ENCODE peak calls at places on chromosomes 4 and X, in nine cellular contexts. One of them, this sample, is unnamed.

GRCh38 chrX:137565921-137566745 is at the start of gene ZIC3:
- DNase-seq in frontal cortex: peak; percentile 85
- DNase-seq in OCI-M1: no peak
- DNase-seq in activated CD4-positive, alpha-beta T cell treated with anti-CD3 and anti-CD28 coated beads for 4 hours: no peak
- DNase-seq in Kasumi-1: no peak
- DNase-seq in cardiac fibroblast: no peak
- DNase-seq in NCI-H69: peak; percentile 10
- DNase-seq in heart left ventricle: peak; percentile 50
- DNase-seq in islet precursor cell: peak; percentile 89
- DNase-seq in this sample: peak; percentile 93

GRCh38 chr4:56372774-56373173 is 14.5 kb downstream of the AASDH start:
- DNase-seq in heart left ventricle: no peak
- DNase-seq in frontal cortex: no peak
- DNase-seq in cardiac fibroblast: peak; percentile 57
- DNase-seq in OCI-M1: no peak
- DNase-seq in NCI-H69: no peak
- DNase-seq in islet precursor cell: no peak
- DNase-seq in Kasumi-1: no peak
- DNase-seq in activated CD4-positive, alpha-beta T cell treated with anti-CD3 and anti-CD28 coated beads for 4 hours: no peak
- DNase-seq in this sample: no peak

GRCh38 chrX:45756562-45756961 is 555.9 kb upstream of the DIPK2B start:
- DNase-seq in cardiac fibroblast: peak; percentile 32
- DNase-seq in islet precursor cell: no peak
- DNase-seq in OCI-M1: no peak
- DNase-seq in Kasumi-1: no peak
- DNase-seq in NCI-H69: peak; percentile 79
- DNase-seq in heart left ventricle: no peak
- DNase-seq in activated CD4-positive, alpha-beta T cell treated with anti-CD3 and anti-CD28 coated beads for 4 hours: no peak
- DNase-seq in frontal cortex: no peak
- DNase-seq in this sample: peak; percentile 73

GRCh38 chrX:18677140-18677834 is 5.4 kb upstream of the RS1 start:
- DNase-seq in cardiac fibroblast: no peak
- DNase-seq in heart left ventricle: no peak
- DNase-seq in NCI-H69: no peak
- DNase-seq in OCI-M1: peak; percentile 92
- DNase-seq in islet precursor cell: no peak
- DNase-seq in Kasumi-1: no peak
- DNase-seq in frontal cortex: no peak
- DNase-seq in activated CD4-positive, alpha-beta T cell treated with anti-CD3 and anti-CD28 coated beads for 4 hours: no peak
- DNase-seq in this sample: no peak

GRCh38 chr4:38082424-38083374 is 122.5 kb downstream of the PTTG2 start:
- DNase-seq in cardiac fibroblast: peak; percentile 85
- DNase-seq in Kasumi-1: peak; percentile 6
- DNase-seq in NCI-H69: no peak
- DNase-seq in OCI-M1: no peak
- DNase-seq in islet precursor cell: no peak
- DNase-seq in frontal cortex: no peak
- DNase-seq in heart left ventricle: no peak
- DNase-seq in activated CD4-positive, alpha-beta T cell treated with anti-CD3 and anti-CD28 coated beads for 4 hours: no peak
- DNase-seq in this sample: no peak

GRCh38 chr4:183101956-183102480 is 3.0 kb downstream of the WWC2 start:
- DNase-seq in OCI-M1: no peak
- DNase-seq in NCI-H69: no peak
- DNase-seq in cardiac fibroblast: no peak
- DNase-seq in heart left ventricle: no peak
- DNase-seq in frontal cortex: no peak
- DNase-seq in islet precursor cell: no peak
- DNase-seq in Kasumi-1: no peak
- DNase-seq in activated CD4-positive, alpha-beta T cell treated with anti-CD3 and anti-CD28 coated beads for 4 hours: no peak
- DNase-seq in this sample: no peak

GRCh38 chrX:20284992-20285391 is 18.3 kb upstream of the RPS6KA3 start:
- DNase-seq in cardiac fibroblast: no peak
- DNase-seq in heart left ventricle: no peak
- DNase-seq in islet precursor cell: no peak
- DNase-seq in NCI-H69: no peak
- DNase-seq in activated CD4-positive, alpha-beta T cell treated with anti-CD3 and anti-CD28 coated beads for 4 hours: no peak
- DNase-seq in OCI-M1: no peak
- DNase-seq in Kasumi-1: no peak
- DNase-seq in frontal cortex: no peak
- DNase-seq in this sample: no peak

GRCh38 chr4:183158062-183158461 is 59.0 kb downstream of the WWC2 start:
- DNase-seq in NCI-H69: no peak
- DNase-seq in heart left ventricle: no peak
- DNase-seq in Kasumi-1: peak; percentile 8
- DNase-seq in frontal cortex: no peak
- DNase-seq in cardiac fibroblast: peak; percentile 66
- DNase-seq in islet precursor cell: no peak
- DNase-seq in OCI-M1: peak; percentile 22
- DNase-seq in activated CD4-positive, alpha-beta T cell treated with anti-CD3 and anti-CD28 coated beads for 4 hours: no peak
- DNase-seq in this sample: no peak

GRCh38 chrX:132375941-132376340 is 112.9 kb downstream of the MBNL3 start:
- DNase-seq in cardiac fibroblast: no peak
- DNase-seq in heart left ventricle: no peak
- DNase-seq in islet precursor cell: no peak
- DNase-seq in OCI-M1: no peak
- DNase-seq in Kasumi-1: no peak
- DNase-seq in frontal cortex: no peak
- DNase-seq in NCI-H69: peak; percentile 1
- DNase-seq in activated CD4-positive, alpha-beta T cell treated with anti-CD3 and anti-CD28 coated beads for 4 hours: no peak
- DNase-seq in this sample: no peak

GRCh38 chr4:75255261-75255660 is 258.9 kb downstream of the RCHY1 start:
- DNase-seq in heart left ventricle: no peak
- DNase-seq in cardiac fibroblast: no peak
- DNase-seq in NCI-H69: no peak
- DNase-seq in OCI-M1: no peak
- DNase-seq in Kasumi-1: no peak
- DNase-seq in islet precursor cell: no peak
- DNase-seq in activated CD4-positive, alpha-beta T cell treated with anti-CD3 and anti-CD28 coated beads for 4 hours: no peak
- DNase-seq in frontal cortex: no peak
- DNase-seq in this sample: no peak

GRCh38 chr4:152990471-152991131 is 54.5 kb downstream of the FHDC1 start:
- DNase-seq in NCI-H69: no peak
- DNase-seq in activated CD4-positive, alpha-beta T cell treated with anti-CD3 and anti-CD28 coated beads for 4 hours: no peak
- DNase-seq in Kasumi-1: no peak
- DNase-seq in frontal cortex: no peak
- DNase-seq in islet precursor cell: no peak
- DNase-seq in heart left ventricle: no peak
- DNase-seq in OCI-M1: peak; percentile 83
- DNase-seq in cardiac fibroblast: no peak
- DNase-seq in this sample: no peak

GRCh38 chrX:139388234-139388633 is 142.3 kb upstream of the F9 start:
- DNase-seq in frontal cortex: no peak
- DNase-seq in cardiac fibroblast: no peak
- DNase-seq in heart left ventricle: no peak
- DNase-seq in activated CD4-positive, alpha-beta T cell treated with anti-CD3 and anti-CD28 coated beads for 4 hours: no peak
- DNase-seq in islet precursor cell: no peak
- DNase-seq in Kasumi-1: no peak
- DNase-seq in OCI-M1: no peak
- DNase-seq in NCI-H69: no peak
- DNase-seq in this sample: no peak

GRCh38 chr4:124804584-124804983 is 92.1 kb upstream of the ANKRD50 start:
- DNase-seq in frontal cortex: no peak
- DNase-seq in islet precursor cell: no peak
- DNase-seq in cardiac fibroblast: no peak
- DNase-seq in Kasumi-1: no peak
- DNase-seq in activated CD4-positive, alpha-beta T cell treated with anti-CD3 and anti-CD28 coated beads for 4 hours: no peak
- DNase-seq in OCI-M1: no peak
- DNase-seq in NCI-H69: peak; percentile 1
- DNase-seq in heart left ventricle: no peak
- DNase-seq in this sample: no peak

GRCh38 chr4:82688091-82688815 is 110.3 kb downstream of the SCD5 start:
- DNase-seq in NCI-H69: peak; percentile 29
- DNase-seq in activated CD4-positive, alpha-beta T cell treated with anti-CD3 and anti-CD28 coated beads for 4 hours: no peak
- DNase-seq in OCI-M1: peak; percentile 4
- DNase-seq in frontal cortex: no peak
- DNase-seq in heart left ventricle: no peak
- DNase-seq in cardiac fibroblast: no peak
- DNase-seq in islet precursor cell: no peak
- DNase-seq in Kasumi-1: no peak
- DNase-seq in this sample: no peak

GRCh38 chr4:151409470-151410313 is 716 bp downstream of the FHIP1A start:
- DNase-seq in activated CD4-positive, alpha-beta T cell treated with anti-CD3 and anti-CD28 coated beads for 4 hours: peak; percentile 12
- DNase-seq in NCI-H69: peak; percentile 3
- DNase-seq in heart left ventricle: no peak
- DNase-seq in islet precursor cell: peak; percentile 79
- DNase-seq in frontal cortex: no peak
- DNase-seq in Kasumi-1: no peak
- DNase-seq in cardiac fibroblast: peak; percentile 22
- DNase-seq in OCI-M1: no peak
- DNase-seq in this sample: no peak

GRCh38 chr4:94714761-94715160 is 43.0 kb upstream of the BMPR1B start:
- DNase-seq in activated CD4-positive, alpha-beta T cell treated with anti-CD3 and anti-CD28 coated beads for 4 hours: no peak
- DNase-seq in OCI-M1: no peak
- DNase-seq in cardiac fibroblast: peak; percentile 63
- DNase-seq in frontal cortex: no peak
- DNase-seq in heart left ventricle: no peak
- DNase-seq in Kasumi-1: no peak
- DNase-seq in islet precursor cell: no peak
- DNase-seq in NCI-H69: no peak
- DNase-seq in this sample: no peak

This sample was measured in NCI-H146.